ENCODE peak calls at places on chromosomes 2 and 18, in four cellular contexts. C, N, F and O are unnamed samples.

GRCh38 chr18:63321291-63321690 is 1.7 kb upstream of the BCL2 start:
- DNase-seq in C (no peak), F (no peak), N (no peak), O (no peak)

GRCh38 chr2:189474526-189474925 is 33.3 kb downstream of the WDR75 start:
- DNase-seq in F (no peak), N (no peak), C (no peak), O (no peak)

GRCh38 chr2:173652731-173653426 is 298.2 kb downstream of the CDCA7 start:
- DNase-seq in F (peak), C (peak), N (no peak), O (peak)

GRCh38 chr18:74806700-74807416 is 209.2 kb downstream of the ZNF407 start:
- DNase-seq in F (peak), N (no peak), C (peak), O (peak)

GRCh38 chr2:144975881-144976280 is 456.0 kb upstream of the ZEB2 start:
- DNase-seq in N (no peak), F (no peak), C (no peak), O (no peak)

GRCh38 chr2:132692816-132693215 is 22.8 kb upstream of the LYPD1 start:
- DNase-seq in N (no peak), F (no peak), C (peak), O (no peak)

GRCh38 chr18:39647627-39648502 is 2082.3 kb upstream of the CELF4 start:
- DNase-seq in N (no peak), F (peak), C (peak), O (peak)

GRCh38 chr2:176768185-176768584 is 444.4 kb upstream of the HNRNPA3 start:
- DNase-seq in F (no peak), N (no peak), C (no peak), O (no peak)

GRCh38 chr2:8974001-8974400 is 29.5 kb downstream of the MBOAT2 start:
- DNase-seq in F (no peak), C (no peak), N (no peak), O (no peak)

GRCh38 chr2:172751564-172751963 is 15.9 kb downstream of the RAPGEF4 start:
- DNase-seq in C (no peak), F (no peak), N (no peak), O (no peak)

GRCh38 chr2:38301340-38301968 is 75.6 kb downstream of the ATL2 start:
- DNase-seq in C (no peak), N (no peak), F (no peak), O (no peak)

GRCh38 chr2:216578325-216578724 is 54.9 kb upstream of the IGFBP2 start:
- DNase-seq in N (no peak), C (peak), F (no peak), O (no peak)

GRCh38 chr2:233210843-233211600 is 40.5 kb upstream of the ATG16L1 start:
- DNase-seq in N (no peak), F (peak), C (peak), O (peak)

GRCh38 chr2:200252661-200253067 is 53.8 kb upstream of the SPATS2L start:
- DNase-seq in F (no peak), C (peak), N (no peak), O (no peak)

GRCh38 chr2:45852450-45853150 is 201.1 kb downstream of the PRKCE start:
- DNase-seq in F (no peak), C (peak), N (no peak), O (no peak)

GRCh38 chr2:218301176-218301819 is 9.0 kb upstream of the TMBIM1 start:
- DNase-seq in F (peak), C (peak), N (peak), O (no peak)

GRCh38 chr2:207487650-207488315 is 42.0 kb upstream of the CREB1 start:
- DNase-seq in C (peak), N (no peak), F (peak), O (no peak)

GRCh38 chr2:104685591-104685990 is 168.3 kb upstream of the POU3F3 start:
- DNase-seq in N (no peak), C (no peak), F (no peak), O (no peak)

GRCh38 chr18:34929336-34929780 is 111.9 kb upstream of the MAPRE2 start:
- DNase-seq in N (no peak), C (peak), F (peak), O (peak)

GRCh38 chr2:84847326-84848050 is 33.4 kb downstream of the TRABD2A start:
- DNase-seq in C (peak), N (no peak), F (no peak), O (no peak)

GRCh38 chr2:43274055-43274454 is 47.6 kb upstream of the ZFP36L2 start:
- DNase-seq in C (peak), F (no peak), N (no peak), O (no peak)

GRCh38 chr2:43276517-43276931 is 50.1 kb upstream of the ZFP36L2 start:
- DNase-seq in F (no peak), C (no peak), N (no peak), O (no peak)

GRCh38 chr2:43276962-43277383 is 50.6 kb upstream of the ZFP36L2 start:
- DNase-seq in F (no peak), C (no peak), N (no peak), O (no peak)

GRCh38 chr2:43273477-43273876 is 47.1 kb upstream of the ZFP36L2 start:
- DNase-seq in F (no peak), N (no peak), C (peak), O (no peak)

DNA sequence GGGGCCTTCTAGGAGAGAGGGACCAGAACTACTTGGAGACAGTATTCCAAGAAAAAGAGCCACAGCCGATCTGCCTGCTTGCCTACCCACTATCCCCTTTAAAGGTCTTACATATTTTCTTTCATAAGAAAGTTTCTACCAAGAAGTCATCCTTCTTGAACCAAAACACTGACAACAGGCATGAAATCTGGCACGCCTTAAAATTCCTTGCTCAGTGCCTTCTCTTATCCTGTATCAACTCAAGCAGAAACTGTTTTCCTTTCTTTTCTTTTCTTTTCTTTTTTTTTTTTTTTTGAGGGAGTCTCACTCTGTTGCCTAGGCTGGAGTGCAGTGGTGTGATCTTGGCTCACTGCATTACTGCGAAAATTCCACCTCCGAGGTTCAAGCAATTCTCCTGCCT is 48.3 kb upstream of the ZFP36L2 start:
- DNase-seq in C (no peak), N (no peak), F (no peak), O (no peak)
- H3K27ac ChIP-seq in C (no peak), N (no peak), F (no peak), O (no peak)

DNA sequence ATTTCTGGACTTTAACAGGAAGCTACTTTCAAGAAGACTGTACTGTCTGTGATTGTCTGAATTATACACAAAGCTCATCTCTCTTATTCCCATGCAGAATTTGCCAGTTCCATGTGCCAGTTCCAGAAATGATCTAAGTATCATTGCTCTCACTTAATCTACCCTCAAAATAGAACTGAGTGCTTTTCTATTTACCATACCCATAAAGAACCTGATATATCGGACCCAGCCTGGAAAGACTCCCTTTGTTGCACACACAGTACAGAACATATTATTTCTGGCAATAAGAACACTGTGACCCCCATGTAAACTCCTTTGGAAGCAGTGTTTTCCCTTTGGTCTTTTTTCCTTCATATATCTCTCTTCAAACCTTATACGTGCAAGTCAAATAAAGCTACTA is 102.3 kb upstream of the TTN start:
- DNase-seq in F (no peak), N (no peak), C (no peak), O (no peak)
- H3K27ac ChIP-seq in F (no peak), N (no peak), C (no peak), O (no peak)

GRCh38 chr18:3455938-3456685 is 6.1 kb downstream of the TGIF1 start:
- DNase-seq in F (no peak), C (peak), N (no peak), O (no peak)
- H3K27ac ChIP-seq in F (peak), C (peak), N (no peak), O (peak)

DNA sequence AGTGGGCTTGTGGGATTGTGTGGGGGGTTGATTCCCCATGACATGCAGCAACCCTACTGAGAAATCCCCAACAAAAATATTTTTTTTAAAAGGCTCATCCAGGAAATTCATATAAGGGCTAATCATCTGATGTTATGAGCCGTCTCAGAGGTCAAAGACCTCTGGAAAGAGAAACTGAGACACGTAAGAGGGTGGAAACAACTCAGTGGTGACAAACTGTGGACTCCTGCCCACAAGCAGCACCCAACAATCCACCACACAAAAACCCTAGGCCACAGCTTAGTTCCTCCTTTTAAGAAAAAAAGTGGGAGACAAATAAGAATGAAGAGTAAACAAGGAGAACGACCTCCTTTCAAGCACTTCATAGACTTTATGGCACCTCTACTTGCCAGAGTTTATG is 1096.1 kb upstream of the NRXN1 start:
- DNase-seq in F (no peak), C (peak), N (no peak), O (no peak)
- H3K27ac ChIP-seq in F (no peak), C (no peak), N (no peak), O (no peak)

GRCh38 chr18:61329398-61329797 is 3.8 kb upstream of the CDH20 start:
- DNase-seq in N (no peak), C (no peak), F (no peak), O (no peak)
- H3K27ac ChIP-seq in N (no peak), C (no peak), F (no peak), O (no peak)